ENCODE peak calls at places on chromosomes 6 and 20, in seven cellular contexts. One of them, this sample, is unnamed.

GRCh38 chr6:15264902-15265761 is 19.3 kb downstream of the JARID2 start:
- DNase-seq in AG04449: no peak
- DNase-seq in cardiac muscle cell: peak
- DNase-seq in Calu3: no peak
- DNase-seq in uterus: no peak
- DNase-seq in fibroblast of the aortic adventitia: no peak
- DNase-seq in cardiac fibroblast: peak
- DNase-seq in this sample: no peak

GRCh38 chr20:58650181-58650775 is 805 bp upstream of the STX16 start:
- DNase-seq in AG04449: no peak
- DNase-seq in cardiac muscle cell: peak
- DNase-seq in Calu3: no peak
- DNase-seq in uterus: peak
- DNase-seq in fibroblast of the aortic adventitia: peak
- DNase-seq in cardiac fibroblast: no peak
- DNase-seq in this sample: peak

GRCh38 chr6:90406142-90406794 is 109.6 kb upstream of the BACH2 start:
- DNase-seq in AG04449: no peak
- DNase-seq in cardiac muscle cell: peak
- DNase-seq in Calu3: no peak
- DNase-seq in uterus: no peak
- DNase-seq in fibroblast of the aortic adventitia: peak
- DNase-seq in cardiac fibroblast: peak
- DNase-seq in this sample: no peak

GRCh38 chr6:159038914-159039884 is 5.6 kb downstream of the TAGAP start:
- DNase-seq in AG04449: peak
- DNase-seq in cardiac muscle cell: peak
- DNase-seq in Calu3: no peak
- DNase-seq in uterus: no peak
- DNase-seq in fibroblast of the aortic adventitia: peak
- DNase-seq in cardiac fibroblast: peak
- DNase-seq in this sample: no peak

GRCh38 chr6:106005013-106005412 is 81.1 kb upstream of the PRDM1 start:
- DNase-seq in AG04449: no peak
- DNase-seq in cardiac muscle cell: no peak
- DNase-seq in Calu3: no peak
- DNase-seq in uterus: no peak
- DNase-seq in fibroblast of the aortic adventitia: peak
- DNase-seq in cardiac fibroblast: no peak
- DNase-seq in this sample: no peak

GRCh38 chr20:54624701-54625472 is 149.5 kb downstream of the DOK5 start:
- DNase-seq in AG04449: no peak
- DNase-seq in cardiac muscle cell: peak
- DNase-seq in Calu3: peak
- DNase-seq in uterus: no peak
- DNase-seq in fibroblast of the aortic adventitia: peak
- DNase-seq in cardiac fibroblast: peak
- DNase-seq in this sample: no peak

GRCh38 chr6:154606457-154606856 is 96.0 kb upstream of the CNKSR3 start:
- DNase-seq in AG04449: no peak
- DNase-seq in cardiac muscle cell: peak
- DNase-seq in Calu3: peak
- DNase-seq in uterus: no peak
- DNase-seq in fibroblast of the aortic adventitia: no peak
- DNase-seq in cardiac fibroblast: no peak
- DNase-seq in this sample: no peak

GRCh38 chr6:39188577-39188976 is 40.7 kb downstream of the KCNK5 start:
- DNase-seq in AG04449: no peak
- DNase-seq in cardiac muscle cell: no peak
- DNase-seq in Calu3: no peak
- DNase-seq in uterus: no peak
- DNase-seq in fibroblast of the aortic adventitia: no peak
- DNase-seq in cardiac fibroblast: no peak
- DNase-seq in this sample: no peak

GRCh38 chr6:153525998-153526397 is 394.9 kb upstream of the RGS17 start:
- DNase-seq in AG04449: no peak
- DNase-seq in cardiac muscle cell: no peak
- DNase-seq in Calu3: no peak
- DNase-seq in uterus: no peak
- DNase-seq in fibroblast of the aortic adventitia: no peak
- DNase-seq in cardiac fibroblast: no peak
- DNase-seq in this sample: no peak

GRCh38 chr20:44643596-44644383 is 7.7 kb downstream of the ADA start:
- DNase-seq in AG04449: peak
- DNase-seq in cardiac muscle cell: peak
- DNase-seq in Calu3: peak
- DNase-seq in uterus: peak
- DNase-seq in fibroblast of the aortic adventitia: peak
- DNase-seq in cardiac fibroblast: peak
- DNase-seq in this sample: no peak

GRCh38 chr6:47407295-47408281 is 70.0 kb upstream of the CD2AP start:
- DNase-seq in AG04449: no peak
- DNase-seq in cardiac muscle cell: no peak
- DNase-seq in Calu3: no peak
- DNase-seq in uterus: no peak
- DNase-seq in fibroblast of the aortic adventitia: peak
- DNase-seq in cardiac fibroblast: peak
- DNase-seq in this sample: no peak

GRCh38 chr6:28767133-28767532 is 156.7 kb downstream of the TRIM27 start:
- DNase-seq in AG04449: no peak
- DNase-seq in cardiac muscle cell: no peak
- DNase-seq in Calu3: no peak
- DNase-seq in uterus: no peak
- DNase-seq in fibroblast of the aortic adventitia: no peak
- DNase-seq in cardiac fibroblast: no peak
- DNase-seq in this sample: no peak

GRCh38 chr20:32984196-32984595 is 20.0 kb downstream of the SUN5 start:
- DNase-seq in AG04449: no peak
- DNase-seq in cardiac muscle cell: no peak
- DNase-seq in Calu3: no peak
- DNase-seq in uterus: no peak
- DNase-seq in fibroblast of the aortic adventitia: no peak
- DNase-seq in cardiac fibroblast: no peak
- DNase-seq in this sample: no peak

GRCh38 chr6:31473780-31474725 is 23.9 kb upstream of the MICB start:
- DNase-seq in AG04449: no peak
- DNase-seq in cardiac muscle cell: peak
- DNase-seq in Calu3: peak
- DNase-seq in uterus: no peak
- DNase-seq in fibroblast of the aortic adventitia: peak
- DNase-seq in cardiac fibroblast: peak
- DNase-seq in this sample: peak

DNA sequence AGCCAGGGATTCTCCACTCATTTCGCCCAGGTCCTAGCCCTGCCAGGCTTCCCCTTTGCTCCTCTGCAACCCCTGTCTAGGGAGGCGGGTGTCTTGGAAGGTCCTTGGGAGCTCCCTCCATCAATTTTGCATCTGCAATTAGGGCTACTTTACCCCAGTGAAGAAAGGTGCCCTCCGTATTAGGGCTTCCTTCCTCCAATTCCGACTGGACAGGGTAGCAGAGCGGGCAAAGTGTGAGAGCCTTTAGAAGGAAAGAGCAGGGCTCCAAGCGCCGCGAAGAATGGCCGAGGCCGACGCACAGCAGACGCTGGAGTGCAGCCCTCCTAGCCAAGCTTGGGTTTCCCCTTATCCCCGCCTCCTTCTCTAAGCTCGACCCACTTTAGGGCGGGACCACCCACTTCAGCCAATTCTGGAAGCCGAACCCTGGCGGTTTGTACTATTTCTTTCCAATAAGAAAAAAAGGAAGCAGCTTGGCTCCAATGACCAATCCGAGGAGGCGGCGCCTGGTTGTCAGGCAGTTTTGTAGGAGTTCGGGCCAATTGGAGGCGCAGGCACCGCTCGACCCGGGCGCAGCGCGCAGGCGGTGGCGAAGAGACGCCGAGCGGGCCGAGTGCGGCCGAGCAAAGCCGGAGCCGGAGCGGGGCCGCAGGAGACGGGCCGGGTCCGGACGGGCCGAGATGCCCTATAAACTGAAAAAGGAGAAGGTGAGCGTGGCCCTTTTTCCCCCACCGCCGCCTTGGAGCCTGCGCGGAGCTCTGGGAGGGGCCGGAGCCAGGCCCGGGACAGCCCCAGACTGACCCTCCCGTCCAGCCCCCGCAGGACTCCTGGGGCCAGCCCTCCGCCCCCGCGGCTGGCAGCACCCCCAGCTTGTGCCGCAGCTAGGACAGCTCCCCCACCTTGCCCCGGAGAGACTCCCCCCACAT is at the start of gene PPP2R5D:
- DNase-seq in AG04449: peak
- DNase-seq in cardiac muscle cell: peak
- DNase-seq in Calu3: peak
- DNase-seq in uterus: peak
- DNase-seq in fibroblast of the aortic adventitia: peak
- DNase-seq in cardiac fibroblast: peak
- DNase-seq in this sample: peak
- TF ChIP-seq CTCF in AG04449: no peak
- TF ChIP-seq CTCF in cardiac muscle cell: no peak
- TF ChIP-seq CTCF in Calu3: no peak
- TF ChIP-seq CTCF in uterus: no peak
- TF ChIP-seq CTCF in fibroblast of the aortic adventitia: no peak
- TF ChIP-seq CTCF in cardiac fibroblast: no peak
- TF ChIP-seq CTCF in this sample: no peak

GRCh38 chr20:43456809-43457639 is 672 bp upstream of the SRSF6 start:
- DNase-seq in AG04449: peak
- DNase-seq in cardiac muscle cell: peak
- DNase-seq in Calu3: peak
- DNase-seq in uterus: peak
- DNase-seq in fibroblast of the aortic adventitia: peak
- DNase-seq in cardiac fibroblast: peak
- DNase-seq in this sample: peak
- TF ChIP-seq CTCF in AG04449: no peak
- TF ChIP-seq CTCF in cardiac muscle cell: no peak
- TF ChIP-seq CTCF in Calu3: no peak
- TF ChIP-seq CTCF in uterus: no peak
- TF ChIP-seq CTCF in fibroblast of the aortic adventitia: no peak
- TF ChIP-seq CTCF in cardiac fibroblast: no peak
- TF ChIP-seq CTCF in this sample: no peak

DNA sequence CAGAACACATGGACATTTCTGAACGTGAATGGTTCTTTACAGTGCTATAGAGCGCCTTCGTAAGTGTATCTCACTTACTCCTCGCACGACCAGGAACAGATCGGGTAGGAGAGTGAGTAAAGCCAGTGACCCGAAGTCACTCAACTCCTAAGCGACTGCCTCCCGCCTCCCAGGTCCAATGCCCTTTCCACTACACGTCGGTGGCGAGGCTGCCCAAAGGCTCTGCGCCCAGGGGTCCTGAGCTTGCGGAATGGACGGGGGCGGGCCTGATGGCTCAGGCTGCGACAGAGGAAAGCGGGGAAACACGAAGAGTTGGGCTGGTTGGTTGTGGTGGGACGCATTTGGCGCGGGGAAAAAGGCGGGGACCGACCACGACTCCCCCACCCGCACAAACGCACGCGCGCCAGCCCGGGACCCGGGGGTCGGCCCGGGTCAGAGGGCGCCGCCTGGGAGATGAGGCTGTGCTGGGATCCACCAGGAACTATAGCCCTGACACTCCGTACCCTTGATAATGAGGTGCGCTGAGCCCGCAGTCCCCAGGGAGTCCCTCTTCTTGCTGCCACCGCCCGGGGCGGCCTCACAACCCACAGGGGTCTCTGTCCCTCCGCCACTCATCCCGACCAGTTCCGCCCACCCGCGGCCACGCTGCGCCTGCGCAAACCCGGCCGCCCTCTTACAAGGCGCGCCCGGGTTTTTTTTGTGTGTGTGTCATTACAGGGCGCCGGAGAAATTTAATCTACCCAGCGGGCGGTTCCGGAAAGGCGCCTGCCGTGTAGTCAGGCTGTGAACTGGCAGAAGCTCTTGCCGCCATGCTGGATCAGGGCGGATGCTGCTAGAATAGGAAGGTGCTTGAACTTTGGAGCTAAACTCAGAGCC is at the start of gene BLOC1S5:
- DNase-seq in AG04449: peak
- DNase-seq in cardiac muscle cell: peak
- DNase-seq in Calu3: peak
- DNase-seq in uterus: peak
- DNase-seq in fibroblast of the aortic adventitia: peak
- DNase-seq in cardiac fibroblast: peak
- DNase-seq in this sample: peak
- TF ChIP-seq CTCF in AG04449: peak
- TF ChIP-seq CTCF in cardiac muscle cell: no peak
- TF ChIP-seq CTCF in Calu3: no peak
- TF ChIP-seq CTCF in uterus: no peak
- TF ChIP-seq CTCF in fibroblast of the aortic adventitia: no peak
- TF ChIP-seq CTCF in cardiac fibroblast: no peak
- TF ChIP-seq CTCF in this sample: no peak

GRCh38 chr6:146898888-146899227 is 300.1 kb downstream of the ADGB start:
- DNase-seq in AG04449: no peak
- DNase-seq in cardiac muscle cell: no peak
- DNase-seq in Calu3: no peak
- DNase-seq in uterus: no peak
- DNase-seq in fibroblast of the aortic adventitia: no peak
- DNase-seq in cardiac fibroblast: no peak
- DNase-seq in this sample: no peak

GRCh38 chr6:146902846-146903245 is 301.4 kb upstream of the STXBP5 start:
- DNase-seq in AG04449: no peak
- DNase-seq in cardiac muscle cell: no peak
- DNase-seq in Calu3: no peak
- DNase-seq in uterus: no peak
- DNase-seq in fibroblast of the aortic adventitia: no peak
- DNase-seq in cardiac fibroblast: no peak
- DNase-seq in this sample: no peak

GRCh38 chr6:146904596-146904995 is 299.6 kb upstream of the STXBP5 start:
- DNase-seq in AG04449: no peak
- DNase-seq in cardiac muscle cell: no peak
- DNase-seq in Calu3: no peak
- DNase-seq in uterus: no peak
- DNase-seq in fibroblast of the aortic adventitia: peak
- DNase-seq in cardiac fibroblast: no peak
- DNase-seq in this sample: no peak

GRCh38 chr6:146905313-146905712 is 298.9 kb upstream of the STXBP5 start:
- DNase-seq in AG04449: no peak
- DNase-seq in cardiac muscle cell: peak
- DNase-seq in Calu3: peak
- DNase-seq in uterus: no peak
- DNase-seq in fibroblast of the aortic adventitia: peak
- DNase-seq in cardiac fibroblast: peak
- DNase-seq in this sample: no peak

GRCh38 chr6:146901940-146902816 is 302.0 kb upstream of the STXBP5 start:
- DNase-seq in AG04449: no peak
- DNase-seq in cardiac muscle cell: peak
- DNase-seq in Calu3: no peak
- DNase-seq in uterus: no peak
- DNase-seq in fibroblast of the aortic adventitia: peak
- DNase-seq in cardiac fibroblast: no peak
- DNase-seq in this sample: no peak
- TF ChIP-seq CTCF in AG04449: peak
- TF ChIP-seq CTCF in cardiac muscle cell: peak
- TF ChIP-seq CTCF in Calu3: no peak
- TF ChIP-seq CTCF in uterus: no peak
- TF ChIP-seq CTCF in fibroblast of the aortic adventitia: peak
- TF ChIP-seq CTCF in cardiac fibroblast: peak
- TF ChIP-seq CTCF in this sample: peak

DNA sequence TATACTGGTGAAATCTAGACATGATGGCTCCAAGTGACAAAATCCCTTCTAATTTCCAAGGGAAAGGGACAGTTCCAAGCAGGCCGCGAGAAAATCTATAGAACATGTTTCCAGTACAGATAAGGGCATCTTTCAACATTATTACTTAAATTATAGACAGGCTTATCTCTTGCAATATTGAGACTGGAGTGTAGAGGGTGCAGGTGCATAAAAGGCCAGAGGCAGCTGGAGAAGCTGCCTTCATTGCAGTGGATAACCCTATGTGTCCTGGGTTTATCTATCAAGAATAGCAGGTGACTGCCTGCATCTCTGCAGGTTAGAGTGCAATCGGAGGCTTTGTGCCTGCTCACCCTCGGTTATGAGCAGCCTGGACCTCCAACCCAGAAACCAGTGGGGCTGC is 28.7 kb upstream of the ECI2 start:
- DNase-seq in AG04449: no peak
- DNase-seq in cardiac muscle cell: no peak
- DNase-seq in Calu3: no peak
- DNase-seq in uterus: no peak
- DNase-seq in fibroblast of the aortic adventitia: no peak
- DNase-seq in cardiac fibroblast: no peak
- DNase-seq in this sample: no peak
- TF ChIP-seq CTCF in AG04449: no peak
- TF ChIP-seq CTCF in cardiac muscle cell: no peak
- TF ChIP-seq CTCF in Calu3: no peak
- TF ChIP-seq CTCF in uterus: no peak
- TF ChIP-seq CTCF in fibroblast of the aortic adventitia: no peak
- TF ChIP-seq CTCF in cardiac fibroblast: no peak
- TF ChIP-seq CTCF in this sample: no peak

This sample was measured in osteocyte.